ENCODE peak calls at places on chromosomes 12 and 14, in eight cellular contexts. One of them, this sample, is unnamed.

GRCh38 chr14:95901014-95901413 is 24.4 kb downstream of the TUNAR start:
- DNase-seq in left cardiac atrium: no peak
- DNase-seq in foreskin fibroblast: peak; percentile 5
- DNase-seq in cardiac muscle cell: no peak
- DNase-seq in HEK293T: no peak
- DNase-seq in heart right ventricle: no peak
- DNase-seq in stimulated activated CD4-positive, alpha-beta T cell treated with anti-CD3 and anti-CD28 coated beads, Interleukin-4, amount 100 ng/mL, for 24 hours: no peak
- DNase-seq in neuronal stem cell: no peak
- DNase-seq in this sample: peak; percentile 84

GRCh38 chr14:104112113-104112505 is 26.3 kb upstream of the KIF26A start:
- DNase-seq in left cardiac atrium: peak; percentile 13
- DNase-seq in foreskin fibroblast: no peak
- DNase-seq in cardiac muscle cell: no peak
- DNase-seq in HEK293T: no peak
- DNase-seq in heart right ventricle: no peak
- DNase-seq in stimulated activated CD4-positive, alpha-beta T cell treated with anti-CD3 and anti-CD28 coated beads, Interleukin-4, amount 100 ng/mL, for 24 hours: no peak
- DNase-seq in neuronal stem cell: no peak
- DNase-seq in this sample: peak; percentile 85

GRCh38 chr12:15600223-15600935 is 188.8 kb downstream of the EPS8 start:
- DNase-seq in left cardiac atrium: no peak
- DNase-seq in foreskin fibroblast: no peak
- DNase-seq in cardiac muscle cell: no peak
- DNase-seq in HEK293T: no peak
- DNase-seq in heart right ventricle: no peak
- DNase-seq in stimulated activated CD4-positive, alpha-beta T cell treated with anti-CD3 and anti-CD28 coated beads, Interleukin-4, amount 100 ng/mL, for 24 hours: no peak
- DNase-seq in neuronal stem cell: no peak
- DNase-seq in this sample: no peak

GRCh38 chr14:104898870-104899510 is 25.7 kb upstream of the PLD4 start:
- DNase-seq in left cardiac atrium: peak; percentile 29
- DNase-seq in foreskin fibroblast: no peak
- DNase-seq in cardiac muscle cell: no peak
- DNase-seq in HEK293T: no peak
- DNase-seq in heart right ventricle: no peak
- DNase-seq in stimulated activated CD4-positive, alpha-beta T cell treated with anti-CD3 and anti-CD28 coated beads, Interleukin-4, amount 100 ng/mL, for 24 hours: no peak
- DNase-seq in neuronal stem cell: no peak
- DNase-seq in this sample: peak; percentile 44

GRCh38 chr14:75861161-75861621 is 120.6 kb downstream of the TGFB3 start:
- DNase-seq in left cardiac atrium: no peak
- DNase-seq in foreskin fibroblast: peak; percentile 58
- DNase-seq in cardiac muscle cell: no peak
- DNase-seq in HEK293T: no peak
- DNase-seq in heart right ventricle: no peak
- DNase-seq in stimulated activated CD4-positive, alpha-beta T cell treated with anti-CD3 and anti-CD28 coated beads, Interleukin-4, amount 100 ng/mL, for 24 hours: no peak
- DNase-seq in neuronal stem cell: no peak
- DNase-seq in this sample: peak; percentile 3

GRCh38 chr12:102811125-102811737 is 105.8 kb downstream of the PAH start:
- DNase-seq in left cardiac atrium: no peak
- DNase-seq in foreskin fibroblast: no peak
- DNase-seq in cardiac muscle cell: peak; percentile 59
- DNase-seq in HEK293T: peak; percentile 45
- DNase-seq in heart right ventricle: no peak
- DNase-seq in stimulated activated CD4-positive, alpha-beta T cell treated with anti-CD3 and anti-CD28 coated beads, Interleukin-4, amount 100 ng/mL, for 24 hours: no peak
- DNase-seq in neuronal stem cell: peak; percentile 39
- DNase-seq in this sample: peak; percentile 6

GRCh38 chr14:31371651-31372050 is 48.7 kb downstream of the HEATR5A start:
- DNase-seq in left cardiac atrium: no peak
- DNase-seq in foreskin fibroblast: no peak
- DNase-seq in cardiac muscle cell: no peak
- DNase-seq in HEK293T: no peak
- DNase-seq in heart right ventricle: no peak
- DNase-seq in stimulated activated CD4-positive, alpha-beta T cell treated with anti-CD3 and anti-CD28 coated beads, Interleukin-4, amount 100 ng/mL, for 24 hours: no peak
- DNase-seq in neuronal stem cell: no peak
- DNase-seq in this sample: no peak

GRCh38 chr14:56199976-56200577 is 81.9 kb downstream of the PELI2 start:
- DNase-seq in left cardiac atrium: no peak
- DNase-seq in foreskin fibroblast: no peak
- DNase-seq in cardiac muscle cell: no peak
- DNase-seq in HEK293T: no peak
- DNase-seq in heart right ventricle: no peak
- DNase-seq in stimulated activated CD4-positive, alpha-beta T cell treated with anti-CD3 and anti-CD28 coated beads, Interleukin-4, amount 100 ng/mL, for 24 hours: no peak
- DNase-seq in neuronal stem cell: no peak
- DNase-seq in this sample: no peak

GRCh38 chr14:22159049-22159448 is 430.0 kb downstream of the DAD1 start:
- DNase-seq in left cardiac atrium: no peak
- DNase-seq in foreskin fibroblast: no peak
- DNase-seq in cardiac muscle cell: no peak
- DNase-seq in HEK293T: no peak
- DNase-seq in heart right ventricle: no peak
- DNase-seq in stimulated activated CD4-positive, alpha-beta T cell treated with anti-CD3 and anti-CD28 coated beads, Interleukin-4, amount 100 ng/mL, for 24 hours: no peak
- DNase-seq in neuronal stem cell: no peak
- DNase-seq in this sample: no peak

GRCh38 chr12:102379346-102379745 is 101.0 kb downstream of the IGF1 start:
- DNase-seq in left cardiac atrium: no peak
- DNase-seq in foreskin fibroblast: no peak
- DNase-seq in cardiac muscle cell: no peak
- DNase-seq in HEK293T: no peak
- DNase-seq in heart right ventricle: no peak
- DNase-seq in stimulated activated CD4-positive, alpha-beta T cell treated with anti-CD3 and anti-CD28 coated beads, Interleukin-4, amount 100 ng/mL, for 24 hours: no peak
- DNase-seq in neuronal stem cell: no peak
- DNase-seq in this sample: no peak

GRCh38 chr14:59463773-59464650 is 1.2 kb downstream of the GPR135 start:
- DNase-seq in left cardiac atrium: no peak
- DNase-seq in foreskin fibroblast: peak; percentile 20
- DNase-seq in cardiac muscle cell: no peak
- DNase-seq in HEK293T: no peak
- DNase-seq in heart right ventricle: no peak
- DNase-seq in stimulated activated CD4-positive, alpha-beta T cell treated with anti-CD3 and anti-CD28 coated beads, Interleukin-4, amount 100 ng/mL, for 24 hours: peak; percentile 39
- DNase-seq in neuronal stem cell: no peak
- DNase-seq in this sample: no peak

GRCh38 chr12:49777800-49778748 is 36.7 kb downstream of the TMBIM6 start:
- DNase-seq in left cardiac atrium: peak; percentile 44
- DNase-seq in foreskin fibroblast: peak; percentile 60
- DNase-seq in cardiac muscle cell: peak; percentile 71
- DNase-seq in HEK293T: peak; percentile 78
- DNase-seq in heart right ventricle: no peak
- DNase-seq in stimulated activated CD4-positive, alpha-beta T cell treated with anti-CD3 and anti-CD28 coated beads, Interleukin-4, amount 100 ng/mL, for 24 hours: peak; percentile 84
- DNase-seq in neuronal stem cell: peak; percentile 30
- DNase-seq in this sample: peak; percentile 36

GRCh38 chr12:110224379-110225304 is 56.4 kb upstream of the ATP2A2 start:
- DNase-seq in left cardiac atrium: no peak
- DNase-seq in foreskin fibroblast: peak; percentile 87
- DNase-seq in cardiac muscle cell: no peak
- DNase-seq in HEK293T: no peak
- DNase-seq in heart right ventricle: no peak
- DNase-seq in stimulated activated CD4-positive, alpha-beta T cell treated with anti-CD3 and anti-CD28 coated beads, Interleukin-4, amount 100 ng/mL, for 24 hours: no peak
- DNase-seq in neuronal stem cell: no peak
- DNase-seq in this sample: peak; percentile 5

GRCh38 chr12:102172436-102172835 is 25.2 kb downstream of the PMCH start:
- DNase-seq in left cardiac atrium: no peak
- DNase-seq in foreskin fibroblast: peak; percentile 69
- DNase-seq in cardiac muscle cell: no peak
- DNase-seq in HEK293T: no peak
- DNase-seq in heart right ventricle: no peak
- DNase-seq in stimulated activated CD4-positive, alpha-beta T cell treated with anti-CD3 and anti-CD28 coated beads, Interleukin-4, amount 100 ng/mL, for 24 hours: no peak
- DNase-seq in neuronal stem cell: no peak
- DNase-seq in this sample: no peak

GRCh38 chr14:63563370-63564026 is 20.3 kb upstream of the PPP2R5E start:
- DNase-seq in left cardiac atrium: no peak
- DNase-seq in foreskin fibroblast: peak; percentile 51
- DNase-seq in cardiac muscle cell: no peak
- DNase-seq in HEK293T: no peak
- DNase-seq in heart right ventricle: no peak
- DNase-seq in stimulated activated CD4-positive, alpha-beta T cell treated with anti-CD3 and anti-CD28 coated beads, Interleukin-4, amount 100 ng/mL, for 24 hours: no peak
- DNase-seq in neuronal stem cell: no peak
- DNase-seq in this sample: peak; percentile 81

GRCh38 chr12:17062296-17063061 is 456.5 kb upstream of the LMO3 start:
- DNase-seq in left cardiac atrium: no peak
- DNase-seq in foreskin fibroblast: no peak
- DNase-seq in cardiac muscle cell: no peak
- DNase-seq in HEK293T: no peak
- DNase-seq in heart right ventricle: no peak
- DNase-seq in stimulated activated CD4-positive, alpha-beta T cell treated with anti-CD3 and anti-CD28 coated beads, Interleukin-4, amount 100 ng/mL, for 24 hours: no peak
- DNase-seq in neuronal stem cell: no peak
- DNase-seq in this sample: no peak

GRCh38 chr14:25250516-25250915 is 200.6 kb upstream of the STXBP6 start:
- DNase-seq in left cardiac atrium: no peak
- DNase-seq in foreskin fibroblast: no peak
- DNase-seq in cardiac muscle cell: no peak
- DNase-seq in HEK293T: no peak
- DNase-seq in heart right ventricle: no peak
- DNase-seq in stimulated activated CD4-positive, alpha-beta T cell treated with anti-CD3 and anti-CD28 coated beads, Interleukin-4, amount 100 ng/mL, for 24 hours: no peak
- DNase-seq in neuronal stem cell: no peak
- DNase-seq in this sample: no peak

GRCh38 chr14:61504841-61505340 is 183.5 kb downstream of the PRKCH start:
- DNase-seq in left cardiac atrium: no peak
- DNase-seq in foreskin fibroblast: no peak
- DNase-seq in cardiac muscle cell: no peak
- DNase-seq in HEK293T: no peak
- DNase-seq in heart right ventricle: no peak
- DNase-seq in stimulated activated CD4-positive, alpha-beta T cell treated with anti-CD3 and anti-CD28 coated beads, Interleukin-4, amount 100 ng/mL, for 24 hours: no peak
- DNase-seq in neuronal stem cell: no peak
- DNase-seq in this sample: no peak

GRCh38 chr14:88785911-88786310 is 6.8 kb downstream of the EML5 start:
- DNase-seq in left cardiac atrium: no peak
- DNase-seq in foreskin fibroblast: no peak
- DNase-seq in cardiac muscle cell: no peak
- DNase-seq in HEK293T: no peak
- DNase-seq in heart right ventricle: no peak
- DNase-seq in stimulated activated CD4-positive, alpha-beta T cell treated with anti-CD3 and anti-CD28 coated beads, Interleukin-4, amount 100 ng/mL, for 24 hours: no peak
- DNase-seq in neuronal stem cell: no peak
- DNase-seq in this sample: no peak

GRCh38 chr14:51621654-51622053 is 30.1 kb upstream of the FRMD6 start:
- DNase-seq in left cardiac atrium: no peak
- DNase-seq in foreskin fibroblast: no peak
- DNase-seq in cardiac muscle cell: no peak
- DNase-seq in HEK293T: no peak
- DNase-seq in heart right ventricle: no peak
- DNase-seq in stimulated activated CD4-positive, alpha-beta T cell treated with anti-CD3 and anti-CD28 coated beads, Interleukin-4, amount 100 ng/mL, for 24 hours: no peak
- DNase-seq in neuronal stem cell: no peak
- DNase-seq in this sample: no peak

GRCh38 chr12:41018010-41018409 is 170.1 kb upstream of the PDZRN4 start:
- DNase-seq in left cardiac atrium: no peak
- DNase-seq in foreskin fibroblast: no peak
- DNase-seq in cardiac muscle cell: no peak
- DNase-seq in HEK293T: no peak
- DNase-seq in heart right ventricle: no peak
- DNase-seq in stimulated activated CD4-positive, alpha-beta T cell treated with anti-CD3 and anti-CD28 coated beads, Interleukin-4, amount 100 ng/mL, for 24 hours: no peak
- DNase-seq in neuronal stem cell: no peak
- DNase-seq in this sample: no peak

GRCh38 chr14:95290769-95291440 is 28.8 kb downstream of the CLMN start:
- DNase-seq in left cardiac atrium: no peak
- DNase-seq in foreskin fibroblast: no peak
- DNase-seq in cardiac muscle cell: no peak
- DNase-seq in HEK293T: no peak
- DNase-seq in heart right ventricle: peak; percentile 78
- DNase-seq in stimulated activated CD4-positive, alpha-beta T cell treated with anti-CD3 and anti-CD28 coated beads, Interleukin-4, amount 100 ng/mL, for 24 hours: no peak
- DNase-seq in neuronal stem cell: no peak
- DNase-seq in this sample: no peak

GRCh38 chr12:41956353-41956752 is 188.3 kb downstream of the GXYLT1 start:
- DNase-seq in left cardiac atrium: no peak
- DNase-seq in foreskin fibroblast: no peak
- DNase-seq in cardiac muscle cell: no peak
- DNase-seq in HEK293T: no peak
- DNase-seq in heart right ventricle: no peak
- DNase-seq in stimulated activated CD4-positive, alpha-beta T cell treated with anti-CD3 and anti-CD28 coated beads, Interleukin-4, amount 100 ng/mL, for 24 hours: no peak
- DNase-seq in neuronal stem cell: no peak
- DNase-seq in this sample: no peak

GRCh38 chr12:68451261-68452091 is 119.3 kb upstream of the MDM1 start:
- DNase-seq in left cardiac atrium: peak; percentile 39
- DNase-seq in foreskin fibroblast: peak; percentile 74
- DNase-seq in cardiac muscle cell: no peak
- DNase-seq in HEK293T: no peak
- DNase-seq in heart right ventricle: peak; percentile 19
- DNase-seq in stimulated activated CD4-positive, alpha-beta T cell treated with anti-CD3 and anti-CD28 coated beads, Interleukin-4, amount 100 ng/mL, for 24 hours: peak; percentile 57
- DNase-seq in neuronal stem cell: no peak
- DNase-seq in this sample: peak; percentile 73

GRCh38 chr12:122124370-122124769 is 45.8 kb downstream of the MLXIP start:
- DNase-seq in left cardiac atrium: no peak
- DNase-seq in foreskin fibroblast: no peak
- DNase-seq in cardiac muscle cell: no peak
- DNase-seq in HEK293T: no peak
- DNase-seq in heart right ventricle: no peak
- DNase-seq in stimulated activated CD4-positive, alpha-beta T cell treated with anti-CD3 and anti-CD28 coated beads, Interleukin-4, amount 100 ng/mL, for 24 hours: no peak
- DNase-seq in neuronal stem cell: no peak
- DNase-seq in this sample: no peak

This sample was measured in osteoblast.